ENCODE peak calls at places on chromosomes 3 and 15, in nine cellular contexts. W, F, Q, E, M, C, S, D and I are unnamed samples.

GRCh38 chr3:11317300-11317699 is 45.1 kb downstream of the ATG7 start:
- DNase-seq in C (no peak), Q (no peak), W (no peak), D (no peak), E (no peak), M (no peak), F (no peak), S (no peak), I (no peak)

GRCh38 chr3:134364936-134365765 is 9.1 kb downstream of the AMOTL2 start:
- DNase-seq in E (no peak), F (no peak), D (peak; percentile 43), Q (no peak), M (no peak), S (peak; percentile 72), C (peak; percentile 73), W (no peak), I (no peak)

GRCh38 chr3:14424711-14425573 is 22.5 kb downstream of the SLC6A6 start:
- DNase-seq in S (no peak), W (no peak), D (no peak), F (no peak), Q (peak; percentile 67), C (no peak), M (no peak), E (no peak), I (no peak)

GRCh38 chr15:47273817-47274216 is 443.5 kb upstream of the SEMA6D start:
- DNase-seq in Q (no peak), F (no peak), E (no peak), W (no peak), D (no peak), M (no peak), S (no peak), C (no peak), I (no peak)

GRCh38 chr3:159764211-159765024 is 224.2 kb upstream of the IL12A start:
- DNase-seq in W (peak; percentile 24), D (peak; percentile 81), E (peak; percentile 77), F (no peak), C (peak; percentile 86), S (peak; percentile 91), Q (peak; percentile 90), M (no peak), I (no peak)

GRCh38 chr3:138389841-138390581 is 41.6 kb downstream of the MRAS start:
- DNase-seq in M (peak; percentile 59), D (peak; percentile 91), Q (peak; percentile 89), E (no peak), S (peak; percentile 74), F (no peak), W (peak; percentile 81), C (peak; percentile 96), I (peak; percentile 83)

GRCh38 chr15:93349146-93349545 is 260.1 kb upstream of the RGMA start:
- DNase-seq in W (no peak), F (no peak), S (no peak), E (no peak), M (no peak), D (no peak), Q (no peak), C (no peak), I (no peak)

GRCh38 chr3:50256978-50257890 is 11.7 kb upstream of the SEMA3B start:
- DNase-seq in C (no peak), F (peak; percentile 49), S (no peak), E (peak; percentile 56), W (no peak), D (peak; percentile 52), M (no peak), Q (no peak), I (no peak)

GRCh38 chr15:69751575-69751974 is 299.0 kb downstream of the RPLP1 start:
- DNase-seq in E (no peak), W (no peak), D (no peak), S (no peak), C (peak; percentile 25), F (no peak), M (no peak), Q (peak; percentile 60), I (no peak)

GRCh38 chr3:111471851-111472250 is 70.1 kb upstream of the CD96 start:
- DNase-seq in D (no peak), Q (peak; percentile 13), F (no peak), C (peak; percentile 1), E (no peak), W (no peak), M (no peak), S (no peak), I (no peak)

GRCh38 chr3:86973440-86973839 is 17.5 kb downstream of the VGLL3 start:
- DNase-seq in S (no peak), W (no peak), M (no peak), Q (peak; percentile 86), C (peak; percentile 87), F (no peak), D (peak; percentile 89), E (no peak), I (peak; percentile 98)

GRCh38 chr3:79983063-79983561 is 215.3 kb upstream of the ROBO1 start:
- DNase-seq in S (no peak), F (no peak), C (no peak), E (no peak), D (peak; percentile 2), W (no peak), M (no peak), Q (no peak), I (no peak)

GRCh38 chr15:65246026-65246714 is 34.9 kb upstream of the CILP start:
- DNase-seq in Q (no peak), M (no peak), E (no peak), S (no peak), C (no peak), W (no peak), D (no peak), F (peak; percentile 61), I (no peak)

GRCh38 chr3:142244056-142244455 is 18.7 kb upstream of the GK5 start:
- DNase-seq in D (no peak), S (no peak), Q (no peak), M (no peak), C (no peak), F (no peak), E (no peak), W (no peak), I (no peak)

GRCh38 chr3:4232798-4233197 is 70.4 kb upstream of the SETMAR start:
- DNase-seq in E (no peak), C (no peak), F (no peak), W (no peak), D (no peak), S (no peak), M (no peak), Q (no peak), I (no peak)

GRCh38 chr15:100131321-100132224 is 210.2 kb downstream of the ADAMTS17 start:
- DNase-seq in E (peak; percentile 83), D (peak; percentile 64), Q (peak; percentile 51), W (no peak), C (peak; percentile 18), S (peak; percentile 74), M (peak; percentile 45), F (peak; percentile 37), I (peak; percentile 34)
- H3K4me3 ChIP-seq in E (no peak overlapping the region), D (peak overlapping the region; percentile 50), Q (no peak overlapping the region), W (peak overlapping the region; percentile 51), C (peak overlapping the region; percentile 27), S (peak overlapping the region; percentile 63), M (peak overlapping the region; percentile 36), F (no peak overlapping the region), I (peak overlapping the region; percentile 14)

DNA sequence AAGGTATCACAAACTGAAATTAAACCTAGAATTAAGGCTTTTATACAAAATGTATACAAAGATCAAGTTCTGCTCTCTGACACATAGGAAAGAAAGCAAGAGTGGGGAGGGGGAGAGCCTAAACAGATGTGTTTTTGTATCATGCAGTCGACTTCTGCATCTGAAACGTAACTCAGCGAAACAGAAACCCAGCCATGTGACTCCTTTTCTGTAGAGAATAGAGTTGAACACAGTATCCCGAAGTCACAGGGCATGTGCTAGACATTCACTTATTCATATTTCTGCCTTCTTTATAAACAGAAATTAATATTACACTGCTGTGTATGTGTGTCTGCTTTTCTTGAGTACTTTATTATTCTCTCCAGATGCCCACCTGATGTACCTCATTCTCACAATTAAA is 121.0 kb downstream of the PDZRN3 start:
- DNase-seq in C (no peak), E (no peak), S (no peak), D (no peak), W (no peak), Q (no peak), F (no peak), M (no peak), I (no peak)
- H3K4me3 ChIP-seq in C (peak overlapping the region; percentile 11), E (peak overlapping the region; percentile 40), S (peak overlapping the region; percentile 48), D (no peak overlapping the region), W (peak overlapping the region; percentile 17), Q (no peak overlapping the region), F (no peak overlapping the region), M (no peak overlapping the region), I (peak overlapping the region; percentile 1)

GRCh38 chr15:97522362-97522761 is 438.1 kb upstream of the ARRDC4 start:
- DNase-seq in C (no peak), Q (no peak), E (no peak), M (no peak), W (no peak), S (no peak), F (no peak), D (peak; percentile 33), I (no peak)
- H3K4me3 ChIP-seq in C (no peak overlapping the region), Q (peak overlapping the region; percentile 75), E (no peak overlapping the region), M (no peak overlapping the region), W (no peak overlapping the region), S (peak overlapping the region; percentile 58), F (no peak overlapping the region), D (peak overlapping the region; percentile 7), I (peak overlapping the region; percentile 14)

DNA sequence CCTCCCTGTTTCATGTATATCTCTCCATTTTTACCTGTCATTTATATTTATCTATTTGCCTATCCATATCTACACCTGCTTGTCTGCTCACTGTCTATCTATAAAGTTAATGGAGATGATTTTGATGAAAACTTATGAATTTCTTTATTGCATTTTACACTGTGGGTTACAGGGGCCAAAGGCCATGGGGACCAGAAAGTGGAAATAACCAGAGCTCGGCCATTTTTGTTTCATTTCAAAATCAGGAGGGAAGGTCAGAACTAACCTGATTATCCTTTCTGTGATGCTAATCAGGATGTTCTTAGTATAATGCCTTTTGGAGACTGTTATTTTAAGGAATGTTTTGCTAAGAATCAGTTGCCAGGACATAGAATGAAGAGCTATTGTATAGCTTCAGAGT is 147.2 kb downstream of the LPP start:
- DNase-seq in W (no peak), D (no peak), E (no peak), F (no peak), S (no peak), Q (no peak), C (no peak), M (no peak), I (no peak)
- H3K4me3 ChIP-seq in W (no peak overlapping the region), D (no peak overlapping the region), E (no peak overlapping the region), F (no peak overlapping the region), S (no peak overlapping the region), Q (no peak overlapping the region), C (no peak overlapping the region), M (no peak overlapping the region), I (no peak overlapping the region)